ENCODE peak calls at places on chromosome 20, in four cellular contexts. T is GM20000, A is IMR-90, V is neural crest cell. O is an unnamed sample.

GRCh38 chr20:16363832-16364687 is 209.2 kb downstream of the KIF16B start:
- DNase-seq in T (no peak), A (no peak), V (no peak), O (no peak)

GRCh38 chr20:53691060-53691810 is 97.6 kb upstream of the ZNF217 start:
- DNase-seq in T (no peak), A (peak), V (no peak), O (no peak)

GRCh38 chr20:6664574-6664973 is 102.9 kb upstream of the BMP2 start:
- DNase-seq in T (no peak), A (no peak), V (no peak), O (no peak)

GRCh38 chr20:34262488-34263288 is 21.5 kb downstream of the ASIP start:
- DNase-seq in T (peak), A (peak), V (no peak), O (no peak)

GRCh38 chr20:37383229-37383989 is 37.5 kb downstream of the SRC start:
- DNase-seq in T (no peak), A (peak), V (no peak), O (no peak)

GRCh38 chr20:18585134-18585533 is 2.7 kb upstream of the DTD1 start:
- DNase-seq in T (no peak), A (peak), V (no peak), O (no peak)

GRCh38 chr20:41339957-41340326 is 679 bp upstream of the LPIN3 start:
- DNase-seq in T (peak), A (peak), V (peak), O (peak)

GRCh38 chr20:35601990-35602389 is 13.6 kb upstream of the SPAG4 start:
- DNase-seq in T (no peak), A (no peak), V (no peak), O (peak)

GRCh38 chr20:34334654-34335407 is 28.2 kb upstream of the ITCH start:
- DNase-seq in T (no peak), A (no peak), V (peak), O (no peak)

GRCh38 chr20:10555865-10556308 is 117.9 kb downstream of the JAG1 start:
- DNase-seq in T (no peak), A (peak), V (no peak), O (no peak)

GRCh38 chr20:17843246-17844132 is 125.1 kb downstream of the SNX5 start:
- DNase-seq in T (no peak), A (peak), V (no peak), O (no peak)

GRCh38 chr20:56458227-56458821 is 10.1 kb upstream of the RTF2 start:
- DNase-seq in T (no peak), A (no peak), V (no peak), O (no peak)

GRCh38 chr20:10619427-10619826 is 54.4 kb downstream of the JAG1 start:
- DNase-seq in T (no peak), A (peak), V (no peak), O (no peak)

GRCh38 chr20:4455301-4455701 is 266.4 kb upstream of the PRND start:
- DNase-seq in T (no peak), A (no peak), V (no peak), O (no peak)

GRCh38 chr20:16395366-16395765 is 177.9 kb downstream of the KIF16B start:
- DNase-seq in T (no peak), A (no peak), V (no peak), O (no peak)

GRCh38 chr20:63090682-63091571 is 84.2 kb upstream of the BHLHE23 start:
- DNase-seq in T (no peak), A (no peak), V (no peak), O (no peak)

GRCh38 chr20:4371623-4372246 is 350.0 kb upstream of the PRND start:
- DNase-seq in T (no peak), A (no peak), V (no peak), O (no peak)

GRCh38 chr20:9966966-9967365 is 67.8 kb upstream of the ANKEF1 start:
- DNase-seq in T (no peak), A (no peak), V (no peak), O (no peak)

GRCh38 chr20:11229772-11230171 is 556.0 kb upstream of the JAG1 start:
- DNase-seq in T (no peak), A (peak), V (no peak), O (no peak)

GRCh38 chr20:33697129-33697528 is 10.9 kb upstream of the E2F1 start:
- DNase-seq in T (no peak), A (peak), V (no peak), O (no peak)

GRCh38 chr20:56765172-56766073 is 136.3 kb downstream of the TFAP2C start:
- DNase-seq in T (no peak), A (no peak), V (peak), O (no peak)

GRCh38 chr20:59740621-59741020 is 136.3 kb downstream of the PHACTR3 start:
- DNase-seq in T (no peak), A (no peak), V (no peak), O (no peak)

GRCh38 chr20:40160151-40160550 is 528.9 kb downstream of the MAFB start:
- DNase-seq in T (peak), A (peak), V (peak), O (peak)

GRCh38 chr20:44109951-44110361 is 77.0 kb downstream of the JPH2 start:
- DNase-seq in T (no peak), A (no peak), V (no peak), O (no peak)

GRCh38 chr20:4720121-4720976 is 1.4 kb upstream of the PRND start:
- DNase-seq in T (peak), A (peak), V (peak), O (peak)

GRCh38 chr20:54560357-54560756 is 85.0 kb downstream of the DOK5 start:
- DNase-seq in T (no peak), A (no peak), V (no peak), O (no peak)

GRCh38 chr20:53089866-53090265 is 117.7 kb downstream of the TSHZ2 start:
- DNase-seq in T (no peak), A (no peak), V (no peak), O (no peak)

GRCh38 chr20:17697171-17697570 is 2.6 kb upstream of the BANF2 start:
- DNase-seq in T (no peak), A (no peak), V (no peak), O (no peak)

GRCh38 chr20:17655865-17656489 is 26.1 kb downstream of the RRBP1 start:
- DNase-seq in T (no peak), A (peak), V (no peak), O (no peak)

GRCh38 chr20:48921883-48922867 is 664 bp downstream of the ARFGEF2 start:
- DNase-seq in T (no peak), A (peak), V (no peak), O (no peak)
- TF ChIP-seq CTCF in T (no peak), A (no peak), V (no peak), O (no peak)

GRCh38 chr20:45325367-45325766 is 17.3 kb upstream of the MATN4 start:
- DNase-seq in T (no peak), A (no peak), V (no peak), O (no peak)
- TF ChIP-seq CTCF in T (no peak), A (no peak), V (no peak), O (no peak)

DNA sequence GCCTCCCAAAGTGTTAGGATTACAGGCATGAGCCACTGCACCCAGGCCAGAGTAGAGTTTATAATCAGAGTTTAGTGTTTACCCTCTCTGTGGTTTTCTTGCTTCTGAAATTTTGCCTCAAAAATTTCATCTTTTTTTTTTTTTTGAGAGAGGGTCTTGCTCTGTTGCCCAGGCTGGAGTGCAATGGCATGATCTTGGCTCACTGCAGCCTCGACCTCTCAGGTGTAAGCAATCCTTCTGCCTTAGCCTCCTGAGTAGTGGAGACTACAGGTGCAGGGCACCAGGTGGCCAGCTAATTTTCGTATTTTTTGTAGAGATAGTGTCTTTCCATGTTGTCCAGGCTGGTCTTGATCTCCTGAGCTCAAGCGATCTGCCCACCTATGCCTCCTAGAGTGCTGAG is 28.7 kb downstream of the TPX2 start:
- DNase-seq in T (no peak), A (no peak), V (no peak), O (no peak)
- TF ChIP-seq CTCF in T (no peak), A (no peak), V (no peak), O (no peak)

DNA sequence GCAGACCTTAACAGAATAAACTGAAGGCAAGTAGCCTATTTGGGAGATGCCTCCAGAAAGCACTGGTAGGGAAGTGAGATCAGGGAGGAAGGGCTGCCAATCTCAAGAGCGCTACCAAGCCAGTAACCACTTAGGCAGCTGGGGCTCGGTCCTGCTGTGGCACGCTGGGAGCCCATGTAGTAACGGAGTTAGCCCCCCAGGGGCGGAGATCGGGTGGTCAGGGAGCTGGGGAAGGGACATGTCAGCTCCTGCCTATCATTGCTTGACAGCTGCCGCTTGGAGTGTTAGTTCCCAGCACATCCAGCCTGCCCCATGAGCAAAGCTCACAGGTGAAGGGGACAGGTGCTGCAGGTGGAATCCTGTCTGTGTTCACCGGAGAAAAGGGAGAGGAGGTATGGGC is 127.0 kb downstream of the CEBPB start:
- DNase-seq in T (no peak), A (no peak), V (no peak), O (no peak)
- TF ChIP-seq CTCF in T (no peak), A (no peak), V (no peak), O (no peak)

GRCh38 chr20:62019144-62019805 is 46.4 kb downstream of the TAF4 start:
- DNase-seq in T (no peak), A (no peak), V (no peak), O (no peak)
- TF ChIP-seq CTCF in T (no peak), A (no peak), V (no peak), O (no peak)

GRCh38 chr20:1185781-1186334 is 1.1 kb upstream of the TMEM74B start:
- DNase-seq in T (peak), A (peak), V (peak), O (peak)
- TF ChIP-seq CTCF in T (peak), A (peak), V (peak), O (peak)

GRCh38 chr20:38731738-38732113 is 7.4 kb downstream of the SLC32A1 start:
- DNase-seq in T (no peak), A (no peak), V (no peak), O (no peak)
- TF ChIP-seq CTCF in T (no peak), A (no peak), V (peak), O (no peak)

DNA sequence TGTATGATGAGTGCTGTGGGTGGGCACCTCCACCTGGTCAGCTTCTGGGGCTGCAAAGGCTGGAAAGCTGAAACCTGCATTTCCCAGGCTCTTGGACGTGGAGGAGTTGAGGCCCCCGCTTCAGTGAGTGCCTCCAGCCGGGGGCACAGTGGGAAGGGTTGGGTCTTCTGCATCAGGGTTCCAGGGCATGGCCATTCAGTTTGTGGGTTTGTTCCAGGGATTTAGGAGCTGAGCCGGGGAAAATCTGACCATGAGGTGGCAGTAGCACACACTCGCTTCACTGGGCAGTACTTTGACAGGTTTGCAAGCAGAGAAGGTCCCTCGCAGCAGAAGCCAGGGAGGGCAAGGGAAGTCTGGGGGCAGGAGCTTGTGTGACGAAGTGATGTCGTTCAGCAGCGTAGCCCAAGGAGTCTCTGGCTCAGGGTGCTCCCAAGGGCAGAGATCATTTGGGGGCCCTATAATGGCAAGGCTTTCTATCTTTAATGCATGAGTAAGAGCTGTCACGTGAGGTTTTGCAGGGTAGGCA is 69.5 kb upstream of the SULF2 start:
- DNase-seq in T (peak), A (peak), V (peak), O (peak)
- TF ChIP-seq CTCF in T (peak), A (peak), V (peak), O (peak)

O was measured in GM13977.